ENCODE peak calls at places on chromosomes 3 and 15, in six cellular contexts. N is activated CD4-positive, alpha-beta T cell treated with anti-CD3 and anti-CD28 coated beads, Interleukin-2, amount 10 ng/mL, durations not matched to agents 7 days and 5 days; L is WTC11; K is HTR-8/SVneo; A is RWPE1; B is occipital lobe. V is an unnamed sample.

GRCh38 chr3:94256888-94257813 is 194.3 kb downstream of the NSUN3 start:
- DNase-seq in N (no peak), L (no peak), K (no peak), A (no peak), B (no peak), V (no peak)

GRCh38 chr3:51508255-51508654 is 8.4 kb upstream of the DCAF1 start:
- DNase-seq in N (no peak), L (no peak), K (no peak), A (no peak), B (no peak), V (no peak)

GRCh38 chr15:93900476-93901400 is 330.6 kb upstream of the MCTP2 start:
- DNase-seq in N (no peak), L (peak), K (no peak), A (no peak), B (no peak), V (no peak)

GRCh38 chr15:70722266-70723123 is 40.9 kb downstream of the UACA start:
- DNase-seq in N (no peak), L (no peak), K (peak), A (peak), B (no peak), V (no peak)

GRCh38 chr3:16219777-16220176 is 45.0 kb downstream of the DPH3 start:
- DNase-seq in N (no peak), L (no peak), K (no peak), A (no peak), B (no peak), V (no peak)

GRCh38 chr3:11071096-11071755 is 78.7 kb downstream of the SLC6A1 start:
- DNase-seq in N (no peak), L (no peak), K (no peak), A (no peak), B (no peak), V (no peak)

GRCh38 chr15:80152896-80153876 is at the start of gene FAH:
- DNase-seq in N (peak), L (no peak), K (peak), A (peak), B (no peak), V (no peak)

GRCh38 chr3:126370055-126370454 is 12.8 kb upstream of the KLF15 start:
- DNase-seq in N (no peak), L (no peak), K (no peak), A (no peak), B (no peak), V (no peak)

GRCh38 chr15:37289109-37289765 is 188.9 kb upstream of the MEIS2 start:
- DNase-seq in N (no peak), L (peak), K (peak), A (no peak), B (no peak), V (no peak)

GRCh38 chr3:158685151-158685550 is 12.7 kb upstream of the LXN start:
- DNase-seq in N (no peak), L (no peak), K (no peak), A (no peak), B (no peak), V (no peak)

GRCh38 chr3:126305427-126305826 is 51.8 kb downstream of the KLF15 start:
- DNase-seq in N (no peak), L (no peak), K (no peak), A (no peak), B (no peak), V (no peak)

GRCh38 chr3:135513106-135514063 is 452.1 kb upstream of the PPP2R3A start:
- DNase-seq in N (no peak), L (no peak), K (no peak), A (peak), B (no peak), V (no peak)